ENCODE peak calls at places on chromosomes 3 and 15, in six cellular contexts. S, R, Z, E, T and M are unnamed samples. For H3K4me1, the result is how much of the 10 kb centered on the place peaks cover.

GRCh38 chr15:94004697-94005096 is 226.7 kb upstream of the MCTP2 start:
- DNase-seq in S (no peak), R (no peak), Z (no peak), E (no peak), T (no peak), M (peak)

GRCh38 chr15:91522609-91523332 is 330.7 kb upstream of the SLCO3A1 start:
- DNase-seq in S (no peak), R (no peak), Z (peak), E (peak), T (no peak), M (no peak)

GRCh38 chr3:41296556-41296955 is 97.3 kb downstream of the CTNNB1 start:
- DNase-seq in S (no peak), R (no peak), Z (no peak), E (no peak), T (no peak), M (no peak)

GRCh38 chr3:111871809-111872623 is 13.0 kb downstream of the PHLDB2 start:
- DNase-seq in S (no peak), R (no peak), Z (no peak), E (peak), T (no peak), M (no peak)

GRCh38 chr3:49805367-49805782 is 2.3 kb downstream of the INKA1 start:
- DNase-seq in S (no peak), R (peak), Z (peak), E (no peak), T (no peak), M (no peak)

GRCh38 chr3:21290557-21290956 is 460.5 kb downstream of the ZNF385D start:
- DNase-seq in S (no peak), R (no peak), Z (no peak), E (no peak), T (no peak), M (peak)

GRCh38 chr15:34810455-34811146 is 15.3 kb upstream of the ACTC1 start:
- DNase-seq in S (no peak), R (peak), Z (peak), E (peak), T (no peak), M (peak)

GRCh38 chr15:68054658-68055223 is 626 bp downstream of the PIAS1 start:
- DNase-seq in S (peak), R (peak), Z (peak), E (peak), T (peak), M (peak)

GRCh38 chr15:75751901-75752300 is 39.3 kb upstream of the CSPG4 start:
- DNase-seq in S (no peak), R (no peak), Z (no peak), E (no peak), T (no peak), M (no peak)

GRCh38 chr15:75753145-75753544 is 40.5 kb upstream of the CSPG4 start:
- DNase-seq in S (no peak), R (no peak), Z (no peak), E (no peak), T (no peak), M (no peak)

GRCh38 chr15:75751116-75751875 is 38.6 kb upstream of the CSPG4 start:
- DNase-seq in S (no peak), R (no peak), Z (no peak), E (no peak), T (no peak), M (no peak)

GRCh38 chr15:75750261-75751050 is 37.8 kb upstream of the CSPG4 start:
- DNase-seq in S (no peak), R (no peak), Z (no peak), E (no peak), T (no peak), M (no peak)

GRCh38 chr15:75749820-75750219 is 37.2 kb upstream of the CSPG4 start:
- DNase-seq in S (no peak), R (no peak), Z (no peak), E (no peak), T (no peak), M (no peak)
- H3K4me3 ChIP-seq in S (no peak), R (no peak), Z (no peak), E (no peak), T (no peak), M (no peak)

GRCh38 chr15:99406120-99406519 is 154.8 kb downstream of the LRRC28 start:
- DNase-seq in S (no peak), R (no peak), Z (no peak), E (no peak), T (no peak), M (no peak)

GRCh38 chr15:99409097-99409473 is 156.7 kb upstream of the MEF2A start:
- DNase-seq in S (no peak), R (peak), Z (peak), E (peak), T (peak), M (no peak)

GRCh38 chr15:99408236-99409096 is 157.2 kb downstream of the LRRC28 start:
- DNase-seq in S (no peak), R (no peak), Z (peak), E (no peak), T (no peak), M (no peak)

GRCh38 chr15:99407716-99408115 is 156.4 kb downstream of the LRRC28 start:
- DNase-seq in S (no peak), R (no peak), Z (no peak), E (no peak), T (no peak), M (no peak)

DNA sequence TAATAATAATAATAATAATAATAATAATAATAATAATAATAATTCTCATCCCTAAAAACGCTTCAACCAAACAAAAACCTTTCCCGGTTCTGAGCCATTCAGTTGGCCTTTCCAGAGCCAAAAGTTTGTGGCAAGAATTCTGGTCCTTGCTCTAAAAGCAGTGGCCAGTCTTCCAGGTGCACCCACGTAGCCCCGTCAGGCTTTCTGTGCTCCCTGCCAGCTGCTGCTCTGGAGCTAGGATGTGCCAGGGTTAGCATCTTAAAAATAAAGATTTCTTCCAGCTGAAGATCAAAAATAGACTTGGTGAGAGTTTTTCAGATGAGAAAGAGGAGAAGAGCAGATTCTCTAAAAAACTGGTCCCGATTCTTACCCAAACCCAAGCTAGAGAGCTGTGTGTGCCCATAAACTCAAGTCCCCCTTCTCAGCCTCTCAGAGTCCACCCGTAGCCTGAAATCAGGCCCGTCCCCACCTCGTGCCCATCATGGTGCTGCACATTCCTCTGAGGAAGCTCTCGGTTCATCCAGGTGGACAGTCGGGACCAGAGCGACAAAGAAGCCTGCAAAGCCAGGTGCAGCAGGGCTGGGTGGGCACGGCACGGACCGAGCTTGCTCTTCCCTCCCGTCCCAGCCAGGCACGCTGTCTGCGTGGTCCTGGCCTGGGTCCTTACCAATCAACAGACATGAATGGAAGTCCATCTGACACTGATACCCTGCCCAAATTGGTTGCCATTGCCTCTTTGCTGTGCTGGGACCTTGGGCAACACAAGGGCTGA is 155.6 kb downstream of the LRRC28 start:
- DNase-seq in S (no peak), R (no peak), Z (no peak), E (no peak), T (no peak), M (no peak)
- H3K18ac ChIP-seq in S (peak), R (no peak), Z (no peak), E (no peak), T (no peak), M (no peak)

GRCh38 chr15:101615414-101615985 is 36.7 kb downstream of the TM2D3 start:
- DNase-seq in S (no peak), R (no peak), Z (no peak), E (peak), T (no peak), M (no peak)
- H3K4me1 ChIP-seq in S (under half), R (under half), Z (under half), E (under half), T (under half), M (under half)

DNA sequence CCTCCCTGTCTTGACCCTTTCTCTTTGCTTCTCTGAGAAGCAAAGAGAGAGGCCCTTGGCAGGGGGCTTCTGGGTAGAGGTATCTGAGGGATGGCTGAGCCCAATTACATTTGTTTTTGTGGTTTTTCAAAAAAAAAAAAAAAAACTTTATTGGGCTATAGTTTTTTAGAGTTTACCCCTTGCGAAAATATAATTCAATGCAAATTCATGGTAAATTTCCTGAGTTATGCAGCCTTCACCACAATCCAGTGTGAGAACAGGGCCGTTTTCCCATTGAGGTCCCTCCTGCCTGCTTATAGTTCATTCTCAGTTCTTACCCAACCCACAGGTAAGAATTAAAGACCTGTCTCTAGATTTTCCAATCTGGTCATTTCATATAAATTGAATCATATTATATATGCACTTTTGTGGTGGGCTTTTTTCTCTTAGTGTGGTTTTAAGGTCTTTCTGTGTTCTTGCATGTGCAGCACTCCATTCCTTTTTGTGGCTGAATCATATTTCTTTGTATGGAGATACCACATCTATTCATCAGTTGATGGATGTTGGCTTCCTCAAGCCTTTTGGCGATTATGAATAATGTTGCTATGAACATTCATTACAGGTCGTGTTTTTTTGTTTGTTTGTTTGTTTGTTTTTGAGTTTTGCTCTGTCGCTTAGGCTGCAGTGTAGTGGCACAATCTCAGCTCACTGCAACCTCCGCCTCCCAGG is 2.7 kb downstream of the MCM2 start:
- DNase-seq in S (no peak), R (no peak), Z (no peak), E (no peak), T (no peak), M (no peak)
- H3K4me3 ChIP-seq in S (no peak), R (no peak), Z (no peak), E (no peak), T (no peak), M (no peak)

DNA sequence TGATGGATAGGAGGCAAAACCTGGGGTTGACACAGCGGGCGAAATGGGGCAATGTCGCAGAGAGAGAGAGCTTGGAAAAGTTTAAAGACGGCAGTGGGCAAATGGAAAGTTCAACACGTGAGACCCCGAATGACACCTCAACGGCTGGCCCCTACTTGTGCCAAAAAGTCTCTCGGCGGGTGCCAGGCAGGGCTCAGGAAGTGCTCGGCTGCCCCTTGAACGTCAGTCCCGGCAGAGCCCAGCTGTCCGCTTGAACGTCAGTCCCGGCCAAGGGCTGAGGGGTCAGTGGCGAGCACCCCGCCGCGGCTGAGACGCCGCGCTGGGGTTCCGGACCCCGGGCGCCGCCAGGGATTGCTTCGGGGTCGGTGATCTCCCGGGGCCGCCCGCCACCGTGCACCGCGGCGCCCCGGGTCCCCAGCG is 638 bp downstream of the EOGT start:
- DNase-seq in S (peak), R (peak), Z (peak), E (peak), T (peak), M (no peak)
- H3K18ac ChIP-seq in S (peak), R (peak), Z (peak), E (peak), T (peak), M (peak)

DNA sequence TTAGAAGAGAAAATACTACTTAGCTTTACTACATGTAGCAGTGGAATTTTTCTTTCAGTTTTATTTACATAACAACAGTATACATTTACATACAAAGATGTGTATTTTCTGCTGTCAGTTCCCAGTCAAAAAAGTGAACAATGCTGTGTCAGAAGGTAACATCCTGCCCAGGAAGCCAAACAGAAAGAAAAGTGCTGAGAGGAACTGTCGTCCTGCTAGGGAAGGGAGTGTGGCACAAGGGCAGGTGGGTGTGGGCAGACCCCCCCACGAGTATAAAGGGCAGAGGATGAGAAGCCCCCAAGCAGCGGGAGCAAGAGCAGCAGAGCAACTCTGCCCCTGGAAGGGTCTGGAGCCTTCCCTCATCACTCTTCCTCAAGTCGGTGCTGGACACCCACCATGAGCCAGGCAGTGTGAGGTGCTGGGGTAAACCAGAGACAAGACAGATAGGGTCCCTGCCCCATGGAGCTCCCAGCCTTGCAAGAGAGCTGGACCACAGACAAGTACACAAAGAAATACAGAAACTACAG is 39.7 kb downstream of the TBC1D2B start:
- DNase-seq in S (no peak), R (no peak), Z (no peak), E (no peak), T (no peak), M (no peak)
- H3K4me1 ChIP-seq in S (under half), R (under half), Z (under half), E (under half), T (under half), M (under half)

GRCh38 chr3:71862374-71863145 is 77.6 kb upstream of the PROK2 start:
- DNase-seq in S (no peak), R (no peak), Z (no peak), E (no peak), T (no peak), M (no peak)
- H3K4me3 ChIP-seq in S (no peak), R (no peak), Z (no peak), E (no peak), T (no peak), M (no peak)